ENCODE peak calls at places on chromosomes 12 and 14, in seven cellular contexts. F is transverse colon, R is DMS153, V is cardiac muscle cell, L is A549, P is midbrain, B is GM20000. T is an unnamed sample.

GRCh38 chr14:89401783-89402182 is 15.2 kb downstream of the FOXN3 start:
- DNase-seq in V (no peak), F (no peak), L (no peak), P (no peak), B (no peak), R (peak), T (no peak)

GRCh38 chr12:6380141-6381121 is 3.5 kb upstream of the LTBR start:
- DNase-seq in F (no peak), L (no peak), R (no peak), V (peak), P (no peak), B (no peak), T (no peak)

GRCh38 chr14:50109342-50109741 is 7.0 kb downstream of the VCPKMT start:
- DNase-seq in P (no peak), R (no peak), B (no peak), F (no peak), V (peak), L (peak), T (peak)

GRCh38 chr14:102421366-102422057 is 58.8 kb downstream of the TECPR2 start:
- DNase-seq in L (no peak), B (no peak), V (no peak), P (peak), R (no peak), F (no peak), T (no peak)

GRCh38 chr14:95157195-95157986 is at the start of gene DICER1:
- DNase-seq in P (peak), V (peak), R (peak), B (peak), L (peak), F (peak), T (peak)

GRCh38 chr14:103007555-103007954 is 49.8 kb downstream of the CDC42BPB start:
- DNase-seq in F (no peak), B (no peak), P (peak), V (no peak), R (no peak), L (no peak), T (peak)

GRCh38 chr12:48017496-48017895 is 13.2 kb upstream of the COL2A1 start:
- DNase-seq in V (no peak), B (no peak), R (no peak), L (no peak), F (no peak), P (peak), T (no peak)

GRCh38 chr12:15966426-15966825 is 55.3 kb downstream of the DERA start:
- DNase-seq in R (no peak), V (peak), F (no peak), P (no peak), L (no peak), B (no peak), T (no peak)

GRCh38 chr12:31583878-31584277 is 7.1 kb downstream of the DENND5B start:
- DNase-seq in B (no peak), P (no peak), F (no peak), R (no peak), L (no peak), V (no peak), T (no peak)

GRCh38 chr14:52868911-52869611 is 77.7 kb upstream of the GNPNAT1 start:
- DNase-seq in P (no peak), F (no peak), R (no peak), V (no peak), B (no peak), L (no peak), T (no peak)

T was measured in cerebellar cortex.